ENCODE peak calls at places on chromosomes 2 and 18, in eight cellular contexts. G is coronary artery, F is AG09309, J is AG09319, W is BE2C, E is epithelial cell of proximal tubule, X is B cell, M is heart left ventricle. P is an unnamed sample.

GRCh38 chr2:46067501-46068292 is 229.5 kb upstream of the EPAS1 start:
- DNase-seq in G (no peak), F (peak; percentile 99), J (peak; percentile 94), W (no peak), E (peak; percentile 96), X (no peak), M (no peak), P (no peak)

GRCh38 chr2:207251573-207252192 is 85.9 kb upstream of the KLF7 start:
- DNase-seq in G (no peak), F (no peak), J (no peak), W (peak; percentile 84), E (no peak), X (no peak), M (no peak), P (no peak)

GRCh38 chr2:182117203-182117602 is 131.6 kb downstream of the PPP1R1C start:
- DNase-seq in G (no peak), F (no peak), J (no peak), W (no peak), E (peak; percentile 42), X (no peak), M (no peak), P (no peak)

GRCh38 chr2:173511942-173512341 is 157.3 kb downstream of the CDCA7 start:
- DNase-seq in G (no peak), F (no peak), J (no peak), W (no peak), E (no peak), X (no peak), M (no peak), P (no peak)

GRCh38 chr2:26535663-26536275 is 57.8 kb upstream of the OTOF start:
- DNase-seq in G (no peak), F (no peak), J (no peak), W (no peak), E (no peak), X (no peak), M (no peak), P (no peak)

GRCh38 chr2:46813680-46814079 is 101.9 kb downstream of the MCFD2 start:
- DNase-seq in G (no peak), F (no peak), J (no peak), W (no peak), E (no peak), X (no peak), M (no peak), P (no peak)

GRCh38 chr2:50863856-50864255 is 168.1 kb downstream of the NRXN1 start:
- DNase-seq in G (no peak), F (no peak), J (no peak), W (no peak), E (no peak), X (no peak), M (no peak), P (no peak)

GRCh38 chr2:48114256-48114655 is 208.0 kb upstream of the FBXO11 start:
- DNase-seq in G (no peak), F (no peak), J (no peak), W (no peak), E (no peak), X (no peak), M (no peak), P (peak; percentile 78)

GRCh38 chr18:58894937-58895336 is 30.3 kb downstream of the ZNF532 start:
- DNase-seq in G (no peak), F (no peak), J (no peak), W (no peak), E (no peak), X (no peak), M (no peak), P (no peak)

GRCh38 chr18:58669731-58670379 is 1.4 kb upstream of the MALT1 start:
- DNase-seq in G (no peak), F (no peak), J (no peak), W (no peak), E (no peak), X (no peak), M (no peak), P (peak; percentile 28)

GRCh38 chr2:204110250-204111183 is 174.0 kb downstream of the ICOS start:
- DNase-seq in G (no peak), F (peak; percentile 1), J (no peak), W (no peak), E (no peak), X (no peak), M (no peak), P (no peak)

GRCh38 chr2:225668606-225669266 is 269.2 kb downstream of the NYAP2 start:
- DNase-seq in G (no peak), F (peak; percentile 35), J (peak; percentile 51), W (peak; percentile 27), E (no peak), X (peak; percentile 35), M (peak; percentile 10), P (peak; percentile 45)

GRCh38 chr2:222652856-222653255 is 3.0 kb downstream of the FARSB start:
- DNase-seq in G (no peak), F (no peak), J (no peak), W (no peak), E (no peak), X (no peak), M (no peak), P (no peak)

GRCh38 chr2:191006997-191007604 is 6.9 kb downstream of the STAT1 start:
- DNase-seq in G (no peak), F (no peak), J (no peak), W (no peak), E (no peak), X (no peak), M (no peak), P (no peak)

GRCh38 chr2:16546128-16546754 is 119.4 kb downstream of the CYRIA start:
- DNase-seq in G (no peak), F (no peak), J (no peak), W (no peak), E (no peak), X (no peak), M (no peak), P (peak; percentile 39)

GRCh38 chr2:242001853-242002252 is 132.3 kb downstream of the RTP5 start:
- DNase-seq in G (peak; percentile 21), F (no peak), J (no peak), W (no peak), E (no peak), X (no peak), M (no peak), P (no peak)

GRCh38 chr2:186349508-186349907 is 136.6 kb upstream of the ZC3H15 start:
- DNase-seq in G (no peak), F (peak; percentile 62), J (peak; percentile 36), W (no peak), E (no peak), X (no peak), M (no peak), P (peak; percentile 12)

GRCh38 chr18:7464245-7464966 is 102.7 kb upstream of the PTPRM start:
- DNase-seq in G (no peak), F (no peak), J (no peak), W (no peak), E (peak; percentile 31), X (no peak), M (peak; percentile 39), P (no peak)

GRCh38 chr2:127655209-127656073 is 9.5 kb downstream of the GPR17 start:
- DNase-seq in G (no peak), F (no peak), J (no peak), W (no peak), E (no peak), X (no peak), M (peak; percentile 61), P (no peak)

GRCh38 chr2:202009019-202009481 is 24.6 kb upstream of the FZD7 start:
- DNase-seq in G (no peak), F (no peak), J (no peak), W (peak; percentile 64), E (no peak), X (no peak), M (peak; percentile 56), P (no peak)

GRCh38 chr2:119929537-119929936 is 83.3 kb upstream of the EPB41L5 start:
- DNase-seq in G (no peak), F (no peak), J (no peak), W (no peak), E (no peak), X (no peak), M (no peak), P (no peak)

GRCh38 chr18:60905699-60906098 is 427.5 kb upstream of the CDH20 start:
- DNase-seq in G (no peak), F (no peak), J (no peak), W (no peak), E (no peak), X (no peak), M (peak; percentile 9), P (no peak)

GRCh38 chr18:54812885-54813284 is 15.4 kb upstream of the RAB27B start:
- DNase-seq in G (no peak), F (no peak), J (no peak), W (no peak), E (no peak), X (no peak), M (no peak), P (no peak)
- TF ChIP-seq CTCF in G (no peak), F (no peak), J (no peak), W (no peak), E (no peak), X (no peak), M (no peak), P (no peak)

GRCh38 chr18:42950732-42951131 is 164.8 kb downstream of the RIT2 start:
- DNase-seq in G (no peak), F (no peak), J (no peak), W (no peak), E (no peak), X (no peak), M (no peak), P (no peak)
- TF ChIP-seq CTCF in G (no peak), F (no peak), J (no peak), W (no peak), E (no peak), X (no peak), M (no peak), P (no peak)

DNA sequence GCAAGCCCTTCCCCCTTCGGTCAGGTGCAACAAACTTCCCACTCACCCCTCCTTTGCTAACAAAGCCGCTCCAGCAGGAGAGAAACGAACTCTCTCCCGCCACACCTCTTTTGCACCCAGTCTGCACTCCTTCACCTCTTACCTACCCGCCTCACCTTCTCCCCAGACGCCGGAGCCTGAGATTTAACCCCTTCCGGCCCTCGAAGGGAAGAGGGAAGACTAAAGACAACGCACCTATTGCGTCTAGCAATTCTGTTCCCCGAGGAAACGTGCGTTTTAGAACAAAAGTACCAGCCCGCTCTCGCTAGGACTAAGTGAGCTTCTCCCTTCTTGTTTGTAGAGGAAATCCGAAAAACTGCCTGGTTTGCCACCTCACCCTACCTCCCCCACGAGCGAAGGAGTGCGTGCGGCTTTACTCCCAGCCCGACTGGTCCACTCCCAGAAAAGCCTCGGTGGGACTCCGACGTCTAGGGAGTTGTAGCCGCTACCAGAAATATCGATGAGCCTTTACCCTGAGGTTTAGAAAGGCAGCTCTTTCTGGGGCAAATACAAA is 441 bp upstream of the PEX13 start:
- DNase-seq in G (peak; percentile 82), F (no peak), J (no peak), W (peak; percentile 49), E (peak; percentile 67), X (peak; percentile 45), M (peak; percentile 63), P (peak; percentile 80)
- TF ChIP-seq CTCF in G (no peak), F (no peak), J (no peak), W (no peak), E (no peak), X (no peak), M (no peak), P (no peak)

GRCh38 chr18:12394428-12394827 is 13.3 kb upstream of the PRELID3A start:
- DNase-seq in G (no peak), F (no peak), J (no peak), W (no peak), E (no peak), X (no peak), M (no peak), P (peak; percentile 58)
- TF ChIP-seq CTCF in G (no peak), F (peak; percentile 42), J (peak; percentile 31), W (peak; percentile 17), E (peak; percentile 61), X (peak; percentile 26), M (peak; percentile 12), P (peak; percentile 57)